ENCODE peak calls at places on chromosomes 7 and 10, in eight cellular contexts. R, X, W, E, N, J, C and T are unnamed samples.

GRCh38 chr7:110587294-110587693 is 503.6 kb upstream of the LRRN3 start:
- DNase-seq in R (no peak), X (no peak), W (no peak), E (no peak), N (no peak), J (no peak), C (no peak), T (no peak)

GRCh38 chr10:131207584-131208532 is 103.7 kb downstream of the TCERG1L start:
- DNase-seq in R (no peak), X (no peak), W (no peak), E (no peak), N (peak), J (no peak), C (no peak), T (no peak)

GRCh38 chr10:3887885-3888476 is 103.0 kb upstream of the KLF6 start:
- DNase-seq in R (peak), X (no peak), W (peak), E (no peak), N (no peak), J (no peak), C (peak), T (peak)

GRCh38 chr10:96306516-96306915 is 2.3 kb downstream of the DNTT start:
- DNase-seq in R (no peak), X (peak), W (no peak), E (peak), N (peak), J (no peak), C (no peak), T (no peak)

GRCh38 chr10:75431180-75432111 is at the start of gene LRMDA:
- DNase-seq in R (peak), X (no peak), W (no peak), E (no peak), N (peak), J (no peak), C (no peak), T (no peak)

GRCh38 chr7:16989883-16990413 is 108.2 kb upstream of the AGR3 start:
- DNase-seq in R (peak), X (no peak), W (peak), E (peak), N (peak), J (no peak), C (peak), T (peak)

GRCh38 chr10:132867801-132868644 is 74.3 kb downstream of the CFAP46 start:
- DNase-seq in R (no peak), X (no peak), W (no peak), E (no peak), N (peak), J (no peak), C (no peak), T (no peak)

GRCh38 chr7:55425141-55425752 is 60.1 kb downstream of the LANCL2 start:
- DNase-seq in R (no peak), X (no peak), W (no peak), E (no peak), N (no peak), J (no peak), C (no peak), T (no peak)

GRCh38 chr10:112756118-112756512 is 193.9 kb upstream of the TCF7L2 start:
- DNase-seq in R (no peak), X (no peak), W (no peak), E (no peak), N (no peak), J (no peak), C (no peak), T (no peak)

GRCh38 chr10:46292573-46293023 is 5.8 kb downstream of the ANTXRL start:
- DNase-seq in R (no peak), X (no peak), W (no peak), E (no peak), N (no peak), J (no peak), C (no peak), T (no peak)

GRCh38 chr10:50497758-50498157 is 126.0 kb downstream of the SGMS1 start:
- DNase-seq in R (peak), X (no peak), W (peak), E (no peak), N (no peak), J (no peak), C (peak), T (peak)

GRCh38 chr10:47241946-47242900 is 57.8 kb upstream of the GDF10 start:
- DNase-seq in R (no peak), X (no peak), W (no peak), E (no peak), N (no peak), J (no peak), C (no peak), T (no peak)

GRCh38 chr7:44990520-44991023 is 9.4 kb upstream of the CCM2 start:
- DNase-seq in R (no peak), X (no peak), W (peak), E (peak), N (no peak), J (no peak), C (no peak), T (no peak)

GRCh38 chr7:66213637-66214036 is 8.5 kb downstream of the TPST1 start:
- DNase-seq in R (no peak), X (no peak), W (no peak), E (no peak), N (no peak), J (no peak), C (no peak), T (no peak)

GRCh38 chr10:122052702-122053101 is 63.7 kb downstream of the TACC2 start:
- DNase-seq in R (no peak), X (no peak), W (no peak), E (no peak), N (no peak), J (no peak), C (no peak), T (no peak)

GRCh38 chr7:150881189-150881588 is 28.9 kb downstream of the AOC1 start:
- DNase-seq in R (no peak), X (no peak), W (no peak), E (no peak), N (no peak), J (no peak), C (no peak), T (no peak)

GRCh38 chr7:35874881-35875280 is 74.0 kb downstream of the SEPTIN7 start:
- DNase-seq in R (no peak), X (no peak), W (no peak), E (peak), N (no peak), J (no peak), C (peak), T (no peak)

GRCh38 chr7:63925262-63925625 is 73.4 kb upstream of the ZNF722 start:
- DNase-seq in R (no peak), X (no peak), W (no peak), E (no peak), N (no peak), J (no peak), C (no peak), T (no peak)

GRCh38 chr7:29485376-29486190 is 78.1 kb upstream of the PRR15 start:
- DNase-seq in R (no peak), X (no peak), W (no peak), E (no peak), N (no peak), J (no peak), C (no peak), T (no peak)

GRCh38 chr7:50346548-50347497 is 42.3 kb downstream of the IKZF1 start:
- DNase-seq in R (no peak), X (no peak), W (no peak), E (no peak), N (no peak), J (no peak), C (no peak), T (no peak)

GRCh38 chr10:131961777-131962450 is 19.8 kb downstream of the BNIP3 start:
- DNase-seq in R (no peak), X (no peak), W (no peak), E (peak), N (no peak), J (no peak), C (no peak), T (no peak)

GRCh38 chr7:150727381-150727780 is 9.8 kb upstream of the GIMAP5 start:
- DNase-seq in R (no peak), X (no peak), W (no peak), E (no peak), N (no peak), J (no peak), C (no peak), T (no peak)

GRCh38 chr10:381805-382204 is 246.6 kb downstream of the ZMYND11 start:
- DNase-seq in R (no peak), X (no peak), W (no peak), E (no peak), N (no peak), J (no peak), C (no peak), T (no peak)

GRCh38 chr10:73218466-73219191 is 28.4 kb downstream of the DNAJC9 start:
- DNase-seq in R (peak), X (peak), W (peak), E (peak), N (no peak), J (peak), C (no peak), T (no peak)

GRCh38 chr10:59633063-59633462 is 76.6 kb downstream of the SLC16A9 start:
- DNase-seq in R (no peak), X (no peak), W (no peak), E (no peak), N (no peak), J (no peak), C (no peak), T (no peak)

GRCh38 chr7:26166681-26167266 is 14.8 kb downstream of the NFE2L3 start:
- DNase-seq in R (no peak), X (no peak), W (no peak), E (no peak), N (no peak), J (no peak), C (no peak), T (no peak)

GRCh38 chr10:7410306-7410799 is 481 bp downstream of the SFMBT2 start:
- DNase-seq in R (no peak), X (peak), W (no peak), E (no peak), N (no peak), J (peak), C (no peak), T (no peak)

GRCh38 chr7:99601656-99602310 is 3.7 kb downstream of the TMEM225B start:
- DNase-seq in R (no peak), X (no peak), W (no peak), E (no peak), N (no peak), J (no peak), C (no peak), T (no peak)

GRCh38 chr7:5183155-5183554 is 6.9 kb upstream of the WIPI2 start:
- DNase-seq in R (no peak), X (no peak), W (no peak), E (no peak), N (no peak), J (no peak), C (no peak), T (no peak)

GRCh38 chr7:131320603-131321002 is 7.1 kb upstream of the MKLN1 start:
- DNase-seq in R (no peak), X (no peak), W (no peak), E (no peak), N (no peak), J (no peak), C (no peak), T (no peak)

GRCh38 chr10:132374176-132374575 is 22.8 kb upstream of the PWWP2B start:
- DNase-seq in R (no peak), X (no peak), W (no peak), E (no peak), N (no peak), J (no peak), C (no peak), T (no peak)

GRCh38 chr7:40870108-40870507 is 735.3 kb downstream of the SUGCT start:
- DNase-seq in R (no peak), X (no peak), W (no peak), E (no peak), N (no peak), J (no peak), C (no peak), T (no peak)

GRCh38 chr10:32105782-32106382 is 49.7 kb upstream of the KIF5B start:
- DNase-seq in R (no peak), X (no peak), W (no peak), E (no peak), N (no peak), J (no peak), C (no peak), T (no peak)

GRCh38 chr10:30186371-30186875 is 127.0 kb upstream of the JCAD start:
- DNase-seq in R (no peak), X (no peak), W (peak), E (no peak), N (no peak), J (no peak), C (no peak), T (no peak)
- TF ChIP-seq CTCF in R (peak), X (no peak), W (peak), E (no peak), N (no peak), J (peak), C (peak), T (peak)

GRCh38 chr10:97683556-97684357 is 3.3 kb downstream of the AVPI1 start:
- DNase-seq in R (peak), X (peak), W (no peak), E (no peak), N (peak), J (no peak), C (no peak), T (no peak)
- H3K4me3 ChIP-seq in R (peak), X (no peak), W (peak), E (no peak), N (peak), J (no peak), C (peak), T (peak)

DNA sequence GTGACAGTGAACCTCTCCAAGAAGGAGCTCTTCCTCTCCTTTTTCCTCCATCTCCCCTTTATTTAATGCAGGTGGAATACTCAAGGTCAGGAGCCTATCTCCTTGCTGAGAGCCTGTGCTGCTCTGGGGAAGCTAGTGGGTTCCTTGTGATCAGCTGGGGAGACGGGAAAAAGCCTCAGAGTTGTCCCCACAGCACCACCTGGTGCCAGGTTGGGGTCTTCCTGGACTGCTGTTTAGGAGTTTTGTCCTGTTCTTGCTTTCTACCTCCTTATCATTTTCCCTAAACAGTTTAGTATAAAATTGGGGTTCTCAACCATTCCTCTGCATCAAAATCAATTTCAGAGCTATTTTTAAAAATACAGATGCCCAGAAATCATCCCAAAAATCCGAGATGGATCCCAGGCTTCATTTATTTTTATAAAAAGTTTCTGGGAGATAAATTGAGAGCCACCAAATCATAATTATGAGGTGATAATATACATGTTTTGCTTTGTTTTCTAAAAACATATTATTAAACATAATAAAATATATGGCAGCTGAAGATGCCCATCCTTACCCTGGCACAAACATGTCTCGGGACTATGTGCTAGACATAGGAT is 44.3 kb downstream of the MACC1 start:
- DNase-seq in R (peak), X (peak), W (peak), E (peak), N (no peak), J (peak), C (no peak), T (no peak)
- TF ChIP-seq CTCF in R (peak), X (peak), W (peak), E (peak), N (peak), J (peak), C (peak), T (peak)

GRCh38 chr10:99766282-99766681 is 16.2 kb upstream of the ABCC2 start:
- DNase-seq in R (no peak), X (no peak), W (no peak), E (no peak), N (no peak), J (no peak), C (no peak), T (no peak)
- H3K4me3 ChIP-seq in R (no peak), X (no peak), W (no peak), E (no peak), N (no peak), J (no peak), C (no peak), T (no peak)

GRCh38 chr10:43904831-43905230 is 256.1 kb upstream of the ZNF32 start:
- DNase-seq in R (no peak), X (no peak), W (no peak), E (no peak), N (no peak), J (no peak), C (no peak), T (no peak)

GRCh38 chr10:43905502-43906236 is 257.0 kb upstream of the ZNF32 start:
- DNase-seq in R (no peak), X (no peak), W (peak), E (no peak), N (no peak), J (no peak), C (no peak), T (no peak)

GRCh38 chr10:43902842-43903241 is 254.2 kb upstream of the ZNF32 start:
- DNase-seq in R (no peak), X (no peak), W (no peak), E (no peak), N (no peak), J (no peak), C (no peak), T (no peak)

GRCh38 chr10:43903451-43903850 is 254.8 kb upstream of the ZNF32 start:
- DNase-seq in R (no peak), X (no peak), W (no peak), E (no peak), N (no peak), J (no peak), C (no peak), T (no peak)

GRCh38 chr10:43904301-43904700 is 255.6 kb upstream of the ZNF32 start:
- DNase-seq in R (no peak), X (no peak), W (no peak), E (no peak), N (no peak), J (no peak), C (no peak), T (no peak)
- TF ChIP-seq CTCF in R (no peak), X (no peak), W (no peak), E (no peak), N (no peak), J (no peak), C (no peak), T (no peak)

GRCh38 chr10:24202181-24202570 is 6.8 kb upstream of the KIAA1217 start:
- DNase-seq in R (no peak), X (no peak), W (no peak), E (no peak), N (no peak), J (no peak), C (no peak), T (no peak)
- H3K4me3 ChIP-seq in R (no peak), X (no peak), W (no peak), E (no peak), N (no peak), J (no peak), C (no peak), T (no peak)

DNA sequence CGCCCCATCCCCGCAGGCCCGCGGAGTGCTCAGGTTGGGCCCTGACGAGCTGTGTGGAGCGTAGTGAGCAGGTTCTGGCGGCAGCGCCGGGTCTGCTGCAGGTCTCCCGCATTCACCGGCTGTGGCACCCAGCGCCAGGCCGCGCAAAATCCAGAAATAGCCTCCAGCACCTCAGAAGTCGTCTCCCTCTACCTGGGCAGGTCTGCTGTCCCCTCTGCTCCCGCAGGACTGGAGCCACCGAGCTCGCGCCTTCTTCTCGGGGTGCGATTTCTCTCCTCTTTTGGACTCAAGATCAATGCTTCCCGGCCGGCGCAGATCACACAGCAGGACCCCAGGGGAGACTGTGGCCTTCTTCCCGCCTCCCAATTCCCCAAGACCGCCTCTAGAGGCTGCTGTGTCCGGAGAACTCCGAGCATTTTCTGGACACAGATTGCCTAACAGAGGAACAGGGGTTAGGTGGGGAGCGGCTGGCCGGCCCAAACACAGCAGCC is 8.4 kb downstream of the TLX1 start:
- DNase-seq in R (no peak), X (no peak), W (no peak), E (no peak), N (no peak), J (no peak), C (no peak), T (no peak)
- TF ChIP-seq CTCF in R (no peak), X (no peak), W (peak), E (no peak), N (no peak), J (no peak), C (peak), T (peak)

DNA sequence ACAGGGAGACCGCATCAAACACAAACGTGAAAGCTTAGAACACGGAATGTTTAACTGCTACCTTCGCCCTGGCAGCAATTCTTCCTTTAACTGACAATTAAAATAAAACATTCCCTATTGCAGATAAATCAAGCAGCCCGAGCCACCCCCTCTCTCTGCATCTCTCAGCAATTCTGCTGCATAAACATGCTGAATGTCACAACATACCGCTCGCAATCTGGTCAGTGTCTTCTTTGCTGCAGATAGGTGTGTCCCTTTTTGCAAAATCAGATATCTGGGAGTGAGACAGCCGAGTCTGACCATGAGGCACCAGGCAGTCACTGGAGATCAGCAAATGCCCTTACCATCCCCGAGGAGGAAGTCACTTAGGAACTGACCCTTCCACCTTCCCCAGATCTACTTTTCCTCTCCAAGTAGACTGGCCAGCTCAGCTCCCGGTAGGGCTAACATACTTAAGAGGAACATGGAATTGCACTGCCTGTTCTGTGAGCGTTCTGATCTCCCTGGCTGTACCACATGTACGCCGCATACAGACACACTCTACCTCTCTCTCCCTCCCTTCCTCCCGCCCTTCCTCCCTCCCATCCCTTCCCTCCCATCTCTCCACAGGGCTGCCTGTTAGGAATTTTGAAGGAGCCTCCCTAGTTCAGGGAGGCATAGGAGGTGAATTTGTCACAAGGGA is at the start of gene FRMD4A:
- DNase-seq in R (no peak), X (no peak), W (no peak), E (no peak), N (no peak), J (no peak), C (no peak), T (no peak)
- H3K4me3 ChIP-seq in R (no peak), X (no peak), W (no peak), E (no peak), N (no peak), J (no peak), C (no peak), T (no peak)

GRCh38 chr10:116125180-116125579 is 147.8 kb downstream of the GFRA1 start:
- DNase-seq in R (no peak), X (no peak), W (no peak), E (no peak), N (no peak), J (no peak), C (no peak), T (no peak)

GRCh38 chr10:116127296-116127695 is 145.7 kb downstream of the GFRA1 start:
- DNase-seq in R (no peak), X (no peak), W (no peak), E (no peak), N (no peak), J (no peak), C (no peak), T (no peak)

GRCh38 chr10:116126239-116126638 is 146.8 kb downstream of the GFRA1 start:
- DNase-seq in R (no peak), X (no peak), W (no peak), E (no peak), N (no peak), J (no peak), C (no peak), T (no peak)

GRCh38 chr10:116122664-116123063 is 150.3 kb downstream of the GFRA1 start:
- DNase-seq in R (no peak), X (no peak), W (no peak), E (no peak), N (no peak), J (no peak), C (no peak), T (no peak)

GRCh38 chr10:116124777-116125176 is 148.2 kb downstream of the GFRA1 start:
- DNase-seq in R (no peak), X (no peak), W (no peak), E (no peak), N (no peak), J (no peak), C (no peak), T (no peak)
- TF ChIP-seq CTCF in R (no peak), X (no peak), W (no peak), E (no peak), N (no peak), J (no peak), C (no peak), T (no peak)